ENCODE peak calls at places on chromosomes 4 and X, in four cellular contexts. E is naive thymus-derived CD4-positive, alpha-beta T cell; P is transverse colon; D is activated CD4-positive, alpha-beta T cell treated with anti-CD3 and anti-CD28 coated beads, Interleukin-2, amount 10 ng/mL, durations not matched to agents 7 days and 5 days. C is an unnamed sample.

GRCh38 chr4:151169223-151169622 is 69.8 kb downstream of the RPS3A start:
- DNase-seq in E (no peak), P (peak), D (no peak), C (peak)

GRCh38 chr4:108045687-108046024 is 56.0 kb downstream of the HADH start:
- DNase-seq in E (peak), P (no peak), D (no peak), C (no peak)

GRCh38 chr4:155946486-155946885 is 7.2 kb downstream of the CTSO start:
- DNase-seq in E (no peak), P (no peak), D (no peak), C (no peak)

GRCh38 chr4:41696131-41696530 is 52.4 kb downstream of the PHOX2B start:
- DNase-seq in E (no peak), P (no peak), D (no peak), C (no peak)

GRCh38 chr4:8836664-8837171 is 34.9 kb downstream of the HMX1 start:
- DNase-seq in E (no peak), P (peak), D (no peak), C (no peak)

GRCh38 chrX:149825424-149825823 is 43.7 kb downstream of the MAGEA9 start:
- DNase-seq in E (peak), P (peak), D (peak), C (no peak)

GRCh38 chr4:145909331-145909730 is 29.3 kb downstream of the ZNF827 start:
- DNase-seq in E (no peak), P (peak), D (no peak), C (no peak)

GRCh38 chr4:23888421-23889319 is 1.2 kb downstream of the PPARGC1A start:
- DNase-seq in E (no peak), P (no peak), D (no peak), C (peak)

GRCh38 chr4:11623726-11624037 is 195.0 kb upstream of the HS3ST1 start:
- DNase-seq in E (no peak), P (peak), D (peak), C (no peak)

GRCh38 chr4:128286474-128287158 is 997 bp downstream of the PGRMC2 start:
- DNase-seq in E (peak), P (no peak), D (peak), C (peak)

GRCh38 chr4:11949355-11949754 is 520.7 kb upstream of the HS3ST1 start:
- DNase-seq in E (no peak), P (no peak), D (no peak), C (no peak)

GRCh38 chr4:116603096-116603495 is 482.3 kb downstream of the TRAM1L1 start:
- DNase-seq in E (no peak), P (no peak), D (no peak), C (no peak)

GRCh38 chr4:22515888-22516541 is at the start of gene ADGRA3:
- DNase-seq in E (peak), P (peak), D (peak), C (peak)

GRCh38 chr4:8110071-8110986 is 48.3 kb downstream of the ABLIM2 start:
- DNase-seq in E (no peak), P (no peak), D (no peak), C (no peak)

GRCh38 chrX:9907645-9908387 is 59.3 kb upstream of the CLDN34 start:
- DNase-seq in E (no peak), P (no peak), D (no peak), C (no peak)

GRCh38 chr4:95304898-95305297 is 243.9 kb downstream of the UNC5C start:
- DNase-seq in E (no peak), P (no peak), D (no peak), C (no peak)

GRCh38 chrX:24148535-24149345 is 789 bp upstream of the ZFX start:
- DNase-seq in E (peak), P (no peak), D (peak), C (peak)

GRCh38 chrX:38805294-38806053 is 4.2 kb downstream of the MID1IP1 start:
- DNase-seq in E (peak), P (peak), D (peak), C (peak)

GRCh38 chr4:7147661-7148310 is 44.6 kb upstream of the SORCS2 start:
- DNase-seq in E (no peak), P (no peak), D (no peak), C (no peak)

GRCh38 chr4:73613130-73613529 is 7.1 kb downstream of the RASSF6 start:
- DNase-seq in E (no peak), P (peak), D (no peak), C (no peak)

GRCh38 chr4:54781771-54782170 is 124.0 kb downstream of the KIT start:
- DNase-seq in E (no peak), P (no peak), D (no peak), C (peak)

GRCh38 chrX:96721398-96721797 is 36.8 kb downstream of the DIAPH2 start:
- DNase-seq in E (no peak), P (no peak), D (no peak), C (no peak)

GRCh38 chr4:166421556-166422156 is 548.6 kb downstream of the TLL1 start:
- DNase-seq in E (no peak), P (no peak), D (no peak), C (no peak)

GRCh38 chr4:173211222-173211621 is 42.6 kb downstream of the GALNT7 start:
- DNase-seq in E (no peak), P (no peak), D (no peak), C (no peak)

GRCh38 chr4:62814510-62815047 is 1594.7 kb downstream of the TECRL start:
- DNase-seq in E (no peak), P (no peak), D (no peak), C (no peak)

GRCh38 chr4:32864713-32865351 is 2144.7 kb downstream of the PCDH7 start:
- DNase-seq in E (no peak), P (no peak), D (no peak), C (no peak)

GRCh38 chrX:111411591-111412371 is at the start of gene DCX:
- DNase-seq in E (no peak), P (no peak), D (no peak), C (no peak)